ENCODE peak calls at places on chromosome 6, in five cellular contexts. D is H1, L is GM23338, C is Peyer's patch, X is left ventricle myocardium inferior. T is an unnamed sample.

GRCh38 chr6:132512342-132512637 is 626 bp downstream of the STX7 start:
- DNase-seq in D (no peak), L (no peak), C (no peak), X (no peak), T (no peak)

GRCh38 chr6:149060300-149060984 is 257.1 kb upstream of the TAB2 start:
- DNase-seq in D (no peak), L (no peak), C (peak; percentile 71), X (peak; percentile 24), T (no peak)

GRCh38 chr6:154167163-154167562 is 128.1 kb downstream of the OPRM1 start:
- DNase-seq in D (no peak), L (no peak), C (no peak), X (no peak), T (no peak)

GRCh38 chr6:45576648-45577624 is 199.2 kb upstream of the SUPT3H start:
- DNase-seq in D (no peak), L (no peak), C (no peak), X (peak; percentile 72), T (no peak)

GRCh38 chr6:137417411-137417810 is 76.8 kb downstream of the OLIG3 start:
- DNase-seq in D (no peak), L (no peak), C (no peak), X (no peak), T (no peak)

GRCh38 chr6:101445527-101445926 is 52.0 kb downstream of the GRIK2 start:
- DNase-seq in D (no peak), L (no peak), C (no peak), X (no peak), T (no peak)

GRCh38 chr6:6646859-6647258 is 58.3 kb downstream of the LY86 start:
- DNase-seq in D (no peak), L (peak; percentile 42), C (no peak), X (no peak), T (no peak)

GRCh38 chr6:42352856-42353564 is 98.7 kb downstream of the TRERF1 start:
- DNase-seq in D (no peak), L (no peak), C (no peak), X (no peak), T (no peak)

GRCh38 chr6:157728183-157728881 is 94.7 kb upstream of the SNX9 start:
- DNase-seq in D (no peak), L (no peak), C (no peak), X (no peak), T (no peak)

GRCh38 chr6:88074791-88075190 is 27.1 kb downstream of the SPACA1 start:
- DNase-seq in D (no peak), L (no peak), C (no peak), X (no peak), T (no peak)

GRCh38 chr6:27388293-27389197 is at the start of gene ZNF391:
- DNase-seq in D (peak; percentile 84), L (peak; percentile 90), C (peak; percentile 67), X (peak; percentile 70), T (peak; percentile 76)

GRCh38 chr6:137862419-137863125 is 4.5 kb upstream of the TNFAIP3 start:
- DNase-seq in D (no peak), L (no peak), C (no peak), X (no peak), T (no peak)

GRCh38 chr6:160795716-160796115 is 93.7 kb downstream of the PLG start:
- DNase-seq in D (no peak), L (no peak), C (no peak), X (no peak), T (no peak)

GRCh38 chr6:8131265-8131897 is 29.0 kb upstream of the EEF1E1 start:
- DNase-seq in D (peak; percentile 78), L (peak; percentile 90), C (no peak), X (no peak), T (no peak)

GRCh38 chr6:135181333-135182119 is 418 bp downstream of the MYB start:
- DNase-seq in D (no peak), L (peak; percentile 33), C (no peak), X (no peak), T (peak; percentile 17)

GRCh38 chr6:20953019-20953418 is 418.8 kb downstream of the CDKAL1 start:
- DNase-seq in D (no peak), L (peak; percentile 74), C (no peak), X (no peak), T (no peak)

GRCh38 chr6:131383421-131384411 is 189.3 kb upstream of the ARG1 start:
- DNase-seq in D (no peak), L (no peak), C (no peak), X (no peak), T (no peak)

GRCh38 chr6:125749112-125749863 is at the start of gene HEY2:
- DNase-seq in D (peak; percentile 93), L (peak; percentile 95), C (peak; percentile 82), X (peak; percentile 96), T (peak; percentile 96)

GRCh38 chr6:170583736-170584180 is 679 bp downstream of the PDCD2 start:
- DNase-seq in D (no peak), L (no peak), C (no peak), X (no peak), T (no peak)

GRCh38 chr6:170578909-170579308 is 5.5 kb downstream of the PDCD2 start:
- DNase-seq in D (no peak), L (no peak), C (no peak), X (no peak), T (no peak)

GRCh38 chr6:170584954-170585498 is 589 bp upstream of the PDCD2 start:
- DNase-seq in D (peak; percentile 54), L (peak; percentile 84), C (no peak), X (no peak), T (no peak)

DNA sequence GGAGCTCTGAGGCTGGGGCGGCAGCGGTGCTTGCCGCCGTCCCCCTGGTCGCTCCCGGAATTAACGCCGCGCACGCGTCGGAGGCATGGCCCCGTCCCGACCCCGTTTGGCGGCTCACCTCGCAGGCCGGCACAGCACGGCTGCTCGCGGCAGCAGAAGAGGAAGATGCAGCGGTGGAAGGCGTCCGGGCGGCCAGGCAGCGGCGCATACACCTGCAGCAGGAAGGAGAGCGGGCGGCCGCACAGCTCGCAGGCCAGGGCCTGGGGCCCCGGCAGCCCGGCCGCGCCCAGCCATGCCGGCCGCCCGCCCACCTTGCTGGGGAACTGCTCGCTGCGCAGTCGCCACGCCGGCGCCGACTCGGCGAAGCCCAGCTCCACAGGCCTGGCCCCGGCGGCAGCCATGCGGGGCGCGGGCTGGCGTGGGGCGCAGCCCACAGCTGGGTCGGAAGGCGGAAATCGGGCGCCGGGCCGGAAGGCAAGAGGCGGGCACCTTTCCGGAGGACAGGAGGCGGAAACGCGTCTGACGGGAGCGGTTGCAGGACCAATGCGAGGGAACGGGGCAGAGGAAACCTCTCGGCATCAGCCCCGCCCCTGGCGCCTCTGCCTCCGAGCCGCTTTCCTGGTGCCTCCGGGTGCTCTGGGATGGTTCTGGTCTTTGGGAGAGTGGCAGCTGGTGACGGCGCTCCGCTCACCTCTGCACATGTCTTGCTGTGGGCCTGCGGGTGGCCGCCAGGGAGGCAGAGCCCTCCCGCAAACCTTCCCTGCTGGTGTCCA is at the start of gene PDCD2:
- DNase-seq in D (peak; percentile 89), L (peak; percentile 98), C (peak; percentile 91), X (peak; percentile 94), T (peak; percentile 96)
- TF ChIP-seq CTCF in D (no peak), L (no peak), C (no peak), X (no peak), T (no peak)

GRCh38 chr6:142902636-142903053 is 42.3 kb downstream of the HIVEP2 start:
- DNase-seq in D (no peak), L (no peak), C (peak; percentile 77), X (peak; percentile 46), T (peak; percentile 45)
- H3K27ac ChIP-seq in D (no peak overlapping the region), L (no peak overlapping the region), C (peak overlapping the region; percentile 62), X (peak overlapping the region; percentile 33), T (no peak overlapping the region)

DNA sequence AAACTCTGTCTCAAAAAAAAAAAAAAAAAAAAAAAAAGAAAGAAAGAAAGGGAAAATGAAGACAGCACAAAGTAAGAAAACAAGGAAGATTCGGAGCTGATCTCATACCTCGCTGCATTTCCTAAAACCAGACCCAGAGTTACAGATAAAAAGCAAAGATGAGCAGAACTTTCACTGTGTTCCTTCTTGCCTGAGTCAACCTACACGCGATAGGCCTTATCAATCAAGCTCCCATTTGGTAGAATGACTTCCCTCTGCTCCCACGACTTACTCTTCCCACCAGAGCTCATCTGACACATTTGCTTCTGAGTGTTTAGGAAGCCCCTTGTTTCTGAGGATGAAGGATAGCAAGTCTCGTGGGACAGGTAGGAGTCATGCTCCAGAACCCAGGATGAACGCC is 302.9 kb downstream of the TFAP2A start:
- DNase-seq in D (no peak), L (no peak), C (no peak), X (no peak), T (no peak)
- TF ChIP-seq CTCF in D (no peak), L (no peak), C (no peak), X (no peak), T (no peak)

DNA sequence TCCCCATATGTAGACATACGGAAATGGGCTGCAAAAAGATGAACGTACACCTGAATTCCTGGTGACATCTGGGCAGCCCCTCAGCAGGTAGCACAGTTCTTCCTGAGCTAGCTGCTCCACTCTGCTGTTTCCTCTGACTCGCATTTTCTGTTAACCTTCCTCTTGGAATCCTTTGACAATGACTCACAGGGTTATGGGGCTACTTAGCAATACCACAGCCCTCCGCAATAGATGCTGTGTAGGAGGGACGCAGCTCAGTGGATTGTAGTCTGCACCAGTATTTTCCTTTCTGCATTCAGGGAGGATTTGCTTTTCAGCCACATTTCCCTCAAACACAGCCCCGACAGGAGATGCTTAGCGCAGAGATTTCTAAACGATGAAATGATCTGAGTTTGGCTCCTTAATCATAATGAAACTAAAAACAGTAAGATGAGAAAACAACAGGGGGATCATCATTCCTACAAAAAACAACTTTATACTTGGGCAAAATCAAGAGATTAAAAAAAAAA is 12.4 kb downstream of the BACH2 start:
- DNase-seq in D (no peak), L (peak; percentile 76), C (no peak), X (no peak), T (no peak)
- H3K27ac ChIP-seq in D (no peak overlapping the region), L (no peak overlapping the region), C (peak overlapping the region; percentile 26), X (peak overlapping the region; percentile 64), T (no peak overlapping the region)

GRCh38 chr6:139686308-139686707 is 311.9 kb upstream of the CITED2 start:
- DNase-seq in D (no peak), L (no peak), C (no peak), X (no peak), T (no peak)
- TF ChIP-seq CTCF in D (no peak), L (no peak), C (no peak), X (no peak), T (no peak)